ENCODE peak calls at places on chromosomes 7 and 10, in nine cellular contexts. C is NCI-H146; K is stimulated activated CD4-positive, alpha-beta T cell treated with anti-CD3 and anti-CD28 coated beads, Interleukin-2, amount 100 ng/mL, for 24 hours; B is tibial artery; G is fibroblast of villous mesenchyme; W is NCI-H82; T is heart right ventricle; Y is NCI-H1694 treated with DMSO at 0.1 percent for 48 hours; E is DMS 273 treated with DMSO at 0.1 percent for 48 hours. F is an unnamed sample.

GRCh38 chr10:97127960-97128850 is 57.6 kb downstream of the SLIT1 start:
- DNase-seq in T (no peak), W (no peak), E (no peak), K (no peak), Y (peak), C (no peak), B (peak), G (no peak), F (no peak)

GRCh38 chr10:105797234-105797890 is 1156.3 kb downstream of the SORCS3 start:
- DNase-seq in Y (peak), E (no peak), C (peak), W (peak), B (no peak), K (no peak), G (peak), T (no peak), F (no peak)

GRCh38 chr7:106623846-106624245 is 37.1 kb downstream of the CCDC71L start:
- DNase-seq in B (no peak), G (peak), K (no peak), Y (no peak), E (no peak), W (no peak), T (no peak), C (no peak), F (no peak)

GRCh38 chr7:4882169-4882741 is 1.3 kb downstream of the RADIL start:
- DNase-seq in G (peak), Y (no peak), K (no peak), W (peak), T (peak), B (peak), C (peak), E (no peak), F (no peak)

GRCh38 chr7:55572378-55573233 is at the start of gene VOPP1:
- DNase-seq in C (peak), B (peak), K (peak), W (peak), Y (peak), T (peak), G (peak), E (no peak), F (peak)

GRCh38 chr10:131891196-131891928 is 9.4 kb upstream of the PPP2R2D start:
- DNase-seq in B (no peak), E (no peak), K (no peak), W (peak), Y (no peak), C (peak), T (no peak), G (no peak), F (no peak)

GRCh38 chr7:44665531-44666213 is 59.2 kb downstream of the OGDH start:
- DNase-seq in T (no peak), G (peak), W (no peak), K (no peak), C (no peak), B (no peak), Y (no peak), E (no peak), F (no peak)

GRCh38 chr10:92087750-92088395 is 164.3 kb downstream of the BTAF1 start:
- DNase-seq in Y (peak), W (peak), G (peak), B (peak), K (peak), C (peak), E (peak), T (peak), F (peak)

GRCh38 chr7:43142703-43143102 is 30.3 kb downstream of the HECW1 start:
- DNase-seq in C (no peak), E (no peak), Y (no peak), G (no peak), K (no peak), B (no peak), W (no peak), T (no peak), F (no peak)

GRCh38 chr7:37928878-37929277 is 8.4 kb downstream of the EPDR1 start:
- DNase-seq in W (no peak), Y (no peak), C (no peak), B (no peak), E (no peak), G (no peak), K (no peak), T (no peak), F (no peak)

GRCh38 chr10:92239600-92240288 is 51.1 kb downstream of the CPEB3 start:
- DNase-seq in B (peak), K (peak), G (peak), Y (no peak), E (no peak), C (peak), W (peak), T (peak), F (peak)

GRCh38 chr7:39507866-39508551 is 58.2 kb upstream of the YAE1 start:
- DNase-seq in K (no peak), C (no peak), B (no peak), Y (no peak), W (no peak), G (no peak), E (no peak), T (no peak), F (no peak)

GRCh38 chr7:28658392-28658791 is 246.1 kb downstream of the CREB5 start:
- DNase-seq in W (no peak), K (no peak), T (no peak), Y (no peak), G (no peak), E (no peak), B (no peak), C (no peak), F (no peak)

GRCh38 chr10:43926875-43927406 is 278.3 kb upstream of the ZNF32 start:
- DNase-seq in B (no peak), C (no peak), G (no peak), Y (no peak), W (no peak), K (no peak), T (no peak), E (no peak), F (no peak)

GRCh38 chr10:69958232-69958902 is 94.3 kb upstream of the MACROH2A2 start:
- DNase-seq in E (no peak), B (no peak), Y (peak), W (peak), K (peak), G (peak), C (peak), T (no peak), F (no peak)

GRCh38 chr7:157149317-157149716 is 10.6 kb downstream of the UBE3C start:
- DNase-seq in B (no peak), G (no peak), K (no peak), T (no peak), E (no peak), Y (no peak), C (no peak), W (no peak), F (no peak)

GRCh38 chr7:101632641-101633040 is 3.5 kb upstream of the MYL10 start:
- DNase-seq in K (no peak), E (no peak), T (no peak), B (no peak), G (no peak), Y (no peak), C (no peak), W (no peak), F (no peak)

GRCh38 chr7:155927905-155928304 is 115.6 kb upstream of the SHH start:
- DNase-seq in W (no peak), C (no peak), E (no peak), K (no peak), T (no peak), G (no peak), B (no peak), Y (no peak), F (no peak)

GRCh38 chr7:93374345-93374940 is 142.3 kb downstream of the VPS50 start:
- DNase-seq in B (no peak), T (no peak), K (no peak), G (peak), E (peak), C (peak), W (peak), Y (peak), F (no peak)

GRCh38 chr10:44261710-44262455 is 123.0 kb downstream of the CXCL12 start:
- DNase-seq in G (peak), Y (no peak), C (no peak), E (no peak), B (peak), W (no peak), K (no peak), T (peak), F (no peak)

GRCh38 chr7:12436896-12437535 is 33.4 kb upstream of the VWDE start:
- DNase-seq in B (no peak), Y (peak), W (no peak), C (peak), K (no peak), T (no peak), E (no peak), G (no peak), F (no peak)

GRCh38 chr10:69504576-69505250 is 53.4 kb downstream of the TSPAN15 start:
- DNase-seq in W (no peak), E (no peak), G (no peak), B (peak), Y (no peak), K (no peak), C (no peak), T (no peak), F (no peak)

GRCh38 chr7:79454325-79454960 is 976 bp upstream of the MAGI2 start:
- DNase-seq in G (peak), T (peak), C (no peak), K (no peak), B (peak), E (no peak), W (peak), Y (no peak), F (no peak)

GRCh38 chr10:27664464-27664863 is 81.2 kb downstream of the MKX start:
- DNase-seq in T (no peak), W (no peak), K (no peak), Y (no peak), E (no peak), B (no peak), C (no peak), G (no peak), F (no peak)

GRCh38 chr10:7409045-7409731 is 1.6 kb downstream of the SFMBT2 start:
- DNase-seq in C (no peak), G (peak), K (peak), W (no peak), B (no peak), E (no peak), T (peak), Y (no peak), F (peak)

GRCh38 chr7:20798081-20798693 is 11.5 kb upstream of the SP8 start:
- DNase-seq in Y (no peak), K (no peak), C (peak), W (peak), E (no peak), G (peak), T (no peak), B (no peak), F (no peak)

GRCh38 chr10:70568781-70569495 is 33.6 kb downstream of the PRF1 start:
- DNase-seq in W (no peak), B (peak), Y (no peak), T (no peak), G (no peak), E (no peak), C (no peak), K (no peak), F (no peak)

GRCh38 chr10:98411768-98412167 is 3.2 kb downstream of the PYROXD2 start:
- DNase-seq in C (peak), G (peak), K (no peak), Y (no peak), E (no peak), T (no peak), B (no peak), W (no peak), F (no peak)

GRCh38 chr10:82826132-82826531 is 951.1 kb downstream of the NRG3 start:
- DNase-seq in C (no peak), Y (no peak), E (no peak), W (no peak), K (no peak), G (peak), T (no peak), B (no peak), F (no peak)

GRCh38 chr10:24887855-24888231 is 64.6 kb downstream of the PRTFDC1 start:
- DNase-seq in C (no peak), E (no peak), T (no peak), Y (no peak), G (no peak), K (no peak), W (no peak), B (no peak), F (no peak)

GRCh38 chr7:129635300-129636029 is 23.9 kb downstream of the NRF1 start:
- DNase-seq in E (peak), G (peak), B (peak), K (peak), Y (peak), W (peak), C (peak), T (peak), F (peak)

GRCh38 chr10:87654212-87654611 is 5.5 kb upstream of the PAPSS2 start:
- DNase-seq in E (no peak), T (no peak), B (no peak), K (no peak), Y (no peak), C (no peak), W (no peak), G (no peak), F (no peak)

GRCh38 chr7:85522070-85522469 is 335.2 kb upstream of the SEMA3D start:
- DNase-seq in G (no peak), C (no peak), B (no peak), Y (no peak), T (no peak), W (no peak), E (no peak), K (no peak), F (no peak)

GRCh38 chr10:113561214-113561613 is 8.4 kb downstream of the HABP2 start:
- DNase-seq in W (no peak), B (no peak), E (no peak), G (no peak), K (no peak), Y (no peak), C (no peak), T (no peak), F (no peak)

GRCh38 chr7:21941570-21942224 is 4.0 kb downstream of the CDCA7L start:
- DNase-seq in T (no peak), W (no peak), E (no peak), B (no peak), G (peak), K (no peak), Y (no peak), C (peak), F (no peak)

F was measured in natural killer cell.